ENCODE peak calls at places on chromosomes 3 and 15, in four cellular contexts. Z is activated effector memory CD4-positive, alpha-beta T cell treated with anti-CD3 and anti-CD28 coated beads, Interleukin-2, amount 50 U/mL, for 16 hours; S is PC-3; E is A172. G is an unnamed sample.

GRCh38 chr15:96330064-96330449 is 443 bp upstream of the NR2F2 start:
- DNase-seq in Z (no peak), S (peak; percentile 81), E (peak; percentile 61), G (peak; percentile 68)

GRCh38 chr15:81317642-81318017 is 6.3 kb downstream of the STARD5 start:
- DNase-seq in Z (peak; percentile 49), S (no peak), E (no peak), G (no peak)

GRCh38 chr3:130546920-130547679 is 30.1 kb downstream of the COL6A6 start:
- DNase-seq in Z (no peak), S (no peak), E (no peak), G (no peak)

GRCh38 chr3:196969660-196970546 is 1.3 kb upstream of the PIGZ start:
- DNase-seq in Z (peak; percentile 88), S (peak; percentile 76), E (no peak), G (peak; percentile 54)

GRCh38 chr3:13705702-13706280 is 156.9 kb downstream of the FBLN2 start:
- DNase-seq in Z (peak; percentile 31), S (no peak), E (no peak), G (no peak)

GRCh38 chr3:71446260-71446659 is 137.3 kb downstream of the FOXP1 start:
- DNase-seq in Z (no peak), S (no peak), E (no peak), G (no peak)

GRCh38 chr15:91909111-91909510 is 55.6 kb downstream of the SLCO3A1 start:
- DNase-seq in Z (no peak), S (no peak), E (no peak), G (no peak)

GRCh38 chr3:87719060-87719459 is 339.7 kb downstream of the CGGBP1 start:
- DNase-seq in Z (no peak), S (no peak), E (no peak), G (no peak)

GRCh38 chr3:194573680-194574437 is 59.4 kb downstream of the TMEM44 start:
- DNase-seq in Z (peak; percentile 77), S (peak; percentile 49), E (peak; percentile 68), G (peak; percentile 69)

GRCh38 chr3:189121088-189121487 is 50.7 kb upstream of the TPRG1 start:
- DNase-seq in Z (no peak), S (no peak), E (peak; percentile 5), G (no peak)

G was measured in MCF 10A.